ENCODE peak calls at places on chromosome 13, in six cellular contexts. T is GM12878, B is H1, U is K562, J is HepG2, X is GM12892. R is an unnamed sample.

GRCh38 chr13:75703768-75704167 is 67.6 kb downstream of the LMO7 start:
- DNase-seq in T (no peak), B (no peak), U (no peak), J (no peak), X (no peak), R (no peak)

GRCh38 chr13:100131863-100132574 is 43.1 kb downstream of the PCCA start:
- DNase-seq in T (no peak), B (no peak), U (peak), J (peak), X (no peak), R (no peak)

GRCh38 chr13:28796938-28797257 is 23.2 kb upstream of the MTUS2 start:
- DNase-seq in T (no peak), B (no peak), U (no peak), J (no peak), X (no peak), R (no peak)

GRCh38 chr13:112744306-112745021 is 54.6 kb downstream of the ATP11A start:
- DNase-seq in T (no peak), B (no peak), U (no peak), J (no peak), X (no peak), R (no peak)

GRCh38 chr13:95541911-95542484 is 10.5 kb upstream of the CLDN10 start:
- DNase-seq in T (no peak), B (no peak), U (no peak), J (no peak), X (no peak), R (no peak)

GRCh38 chr13:36344886-36345437 is 1.2 kb downstream of the SPART start:
- DNase-seq in T (no peak), B (no peak), U (no peak), J (no peak), X (no peak), R (no peak)

GRCh38 chr13:113889467-113889866 is 25.6 kb upstream of the GAS6 start:
- DNase-seq in T (no peak), B (no peak), U (no peak), J (no peak), X (no peak), R (no peak)

GRCh38 chr13:53775807-53776206 is 747.2 kb downstream of the OLFM4 start:
- DNase-seq in T (no peak), B (no peak), U (no peak), J (no peak), X (no peak), R (no peak)

GRCh38 chr13:73096173-73097117 is 37.6 kb downstream of the KLF5 start:
- DNase-seq in T (no peak), B (no peak), U (peak), J (peak), X (no peak), R (no peak)

GRCh38 chr13:86399572-86399971 is 600.4 kb upstream of the SLITRK6 start:
- DNase-seq in T (no peak), B (no peak), U (no peak), J (no peak), X (no peak), R (no peak)

GRCh38 chr13:26628706-26629105 is 71.2 kb downstream of the WASF3 start:
- DNase-seq in T (no peak), B (no peak), U (no peak), J (peak), X (no peak), R (no peak)

GRCh38 chr13:113923376-113924063 is 50.4 kb downstream of the C13orf46 start:
- DNase-seq in T (no peak), B (no peak), U (no peak), J (no peak), X (no peak), R (no peak)

GRCh38 chr13:61029064-61029463 is 386.6 kb downstream of the PCDH20 start:
- DNase-seq in T (no peak), B (no peak), U (no peak), J (no peak), X (no peak), R (no peak)

GRCh38 chr13:46104868-46105267 is at the start of gene CPB2:
- DNase-seq in T (no peak), B (no peak), U (no peak), J (peak), X (no peak), R (no peak)

GRCh38 chr13:28412981-28413380 is 81.9 kb downstream of the FLT1 start:
- DNase-seq in T (no peak), B (no peak), U (peak), J (no peak), X (no peak), R (no peak)

GRCh38 chr13:44932171-44932849 is 57.0 kb downstream of the NUFIP1 start:
- DNase-seq in T (no peak), B (no peak), U (no peak), J (no peak), X (no peak), R (no peak)

GRCh38 chr13:37621811-37622361 is 23.3 kb upstream of the POSTN start:
- DNase-seq in T (no peak), B (no peak), U (no peak), J (no peak), X (no peak), R (no peak)

GRCh38 chr13:113561417-113562084 is 23.0 kb upstream of the TFDP1 start:
- DNase-seq in T (no peak), B (no peak), U (no peak), J (no peak), X (no peak), R (no peak)

GRCh38 chr13:90185734-90186133 is 1161.8 kb upstream of the MIR17HG start:
- DNase-seq in T (no peak), B (no peak), U (no peak), J (no peak), X (no peak), R (no peak)

GRCh38 chr13:39602614-39603366 is at the start of gene LHFPL6:
- DNase-seq in T (no peak), B (peak), U (peak), J (peak), X (peak), R (peak)

GRCh38 chr13:102903659-102904407 is 58.0 kb downstream of the ERCC5 start:
- DNase-seq in T (no peak), B (no peak), U (peak), J (no peak), X (no peak), R (no peak)

GRCh38 chr13:95404141-95404882 is 103.1 kb upstream of the ABCC4 start:
- DNase-seq in T (peak), B (peak), U (peak), J (peak), X (peak), R (peak)

GRCh38 chr13:30804474-30804873 is 69.1 kb downstream of the ALOX5AP start:
- DNase-seq in T (no peak), B (no peak), U (no peak), J (no peak), X (no peak), R (no peak)

GRCh38 chr13:52851153-52851962 is 2.9 kb upstream of the PCDH8 start:
- DNase-seq in T (peak), B (no peak), U (no peak), J (peak), X (peak), R (peak)

GRCh38 chr13:49635599-49636433 is 7.5 kb downstream of the ARL11 start:
- DNase-seq in T (peak), B (peak), U (no peak), J (peak), X (no peak), R (no peak)

GRCh38 chr13:31093145-31093885 is 68.4 kb downstream of the HSPH1 start:
- DNase-seq in T (no peak), B (no peak), U (no peak), J (no peak), X (no peak), R (no peak)

GRCh38 chr13:33932765-33933406 is 114.9 kb downstream of the RFC3 start:
- DNase-seq in T (no peak), B (no peak), U (no peak), J (no peak), X (no peak), R (no peak)

GRCh38 chr13:33931397-33931987 is 113.5 kb downstream of the RFC3 start:
- DNase-seq in T (peak), B (no peak), U (peak), J (peak), X (no peak), R (no peak)

GRCh38 chr13:33925563-33925962 is 107.6 kb downstream of the RFC3 start:
- DNase-seq in T (no peak), B (no peak), U (no peak), J (no peak), X (no peak), R (no peak)

GRCh38 chr13:33927315-33927714 is 109.4 kb downstream of the RFC3 start:
- DNase-seq in T (no peak), B (no peak), U (no peak), J (no peak), X (no peak), R (no peak)
- TF ChIP-seq TAF1 in T (no peak), B (no peak), U (no peak), J (no peak), X (no peak), R (no peak)

GRCh38 chr13:80671773-80672172 is 330.8 kb upstream of the SPRY2 start:
- DNase-seq in T (no peak), B (no peak), U (no peak), J (no peak), X (no peak), R (no peak)

GRCh38 chr13:80680786-80681366 is 339.9 kb upstream of the SPRY2 start:
- DNase-seq in T (no peak), B (no peak), U (no peak), J (no peak), X (no peak), R (no peak)

GRCh38 chr13:80679423-80679822 is 338.5 kb upstream of the SPRY2 start:
- DNase-seq in T (no peak), B (no peak), U (no peak), J (no peak), X (no peak), R (no peak)

GRCh38 chr13:80677227-80677626 is 336.3 kb upstream of the SPRY2 start:
- DNase-seq in T (no peak), B (no peak), U (no peak), J (no peak), X (no peak), R (no peak)
- TF ChIP-seq POLR2A in T (no peak), B (no peak), U (no peak), J (no peak), X (no peak), R (no peak)

GRCh38 chr13:98641075-98641474 is 64.2 kb upstream of the STK24 start:
- DNase-seq in T (no peak), B (no peak), U (no peak), J (no peak), X (no peak), R (no peak)
- TF ChIP-seq POLR2AphosphoS5 in T (no peak), B (no peak), U (no peak), J (no peak), X (no peak), R (no peak)

GRCh38 chr13:76934671-76935070 is 13.6 kb upstream of the ACOD1 start:
- DNase-seq in T (no peak), B (no peak), U (no peak), J (no peak), X (no peak), R (no peak)
- TF ChIP-seq TAF1 in T (no peak), B (no peak), U (no peak), J (no peak), X (no peak), R (no peak)

GRCh38 chr13:97005631-97006262 is 11.5 kb upstream of the OXGR1 start:
- DNase-seq in T (no peak), B (no peak), U (no peak), J (no peak), X (no peak), R (no peak)
- TF ChIP-seq POLR2A in T (no peak), B (no peak), U (no peak), J (no peak), X (no peak), R (no peak)

GRCh38 chr13:34255695-34256094 is 437.7 kb downstream of the RFC3 start:
- DNase-seq in T (no peak), B (no peak), U (no peak), J (no peak), X (no peak), R (no peak)
- TF ChIP-seq POLR2AphosphoS5 in T (no peak), B (no peak), U (no peak), J (no peak), X (no peak), R (no peak)

DNA sequence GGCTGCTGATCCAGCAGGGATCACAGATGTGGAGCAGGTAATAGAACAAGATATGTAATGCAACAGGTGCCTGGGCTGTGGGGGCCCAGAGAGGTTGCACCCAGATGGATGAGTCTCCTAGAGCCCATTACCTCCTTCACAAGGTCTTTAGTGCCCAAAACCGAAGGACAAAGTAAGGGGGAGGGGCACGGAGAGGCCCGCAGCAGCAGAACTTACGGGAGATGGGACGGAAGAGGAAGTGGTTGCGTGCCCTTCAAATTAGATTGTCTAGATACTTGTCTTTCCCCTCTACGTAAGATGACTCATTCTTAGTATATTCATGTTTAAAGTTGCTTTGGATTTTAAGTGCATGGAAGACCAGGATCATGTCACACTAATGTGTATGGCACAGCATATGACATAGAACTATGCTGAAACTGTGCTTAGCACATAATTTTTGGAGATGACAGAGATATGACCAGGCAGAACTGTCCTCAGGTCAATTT is 5.7 kb upstream of the MRPS31 start:
- DNase-seq in T (no peak), B (no peak), U (no peak), J (no peak), X (no peak), R (no peak)
- TF ChIP-seq TAF1 in T (no peak), B (no peak), U (no peak), J (no peak), X (no peak), R (no peak)

GRCh38 chr13:23436680-23437079 is 3.2 kb upstream of the SACS start:
- DNase-seq in T (no peak), B (no peak), U (no peak), J (no peak), X (no peak), R (no peak)

GRCh38 chr13:23432589-23432988 is 913 bp downstream of the SACS start:
- DNase-seq in T (no peak), B (no peak), U (no peak), J (no peak), X (no peak), R (no peak)

GRCh38 chr13:23434431-23434830 is 929 bp upstream of the SACS start:
- DNase-seq in T (no peak), B (no peak), U (no peak), J (no peak), X (no peak), R (no peak)

GRCh38 chr13:23430664-23431063 is 2.8 kb downstream of the SACS start:
- DNase-seq in T (no peak), B (no peak), U (no peak), J (no peak), X (no peak), R (no peak)

GRCh38 chr13:23433171-23434153 is at the start of gene SACS:
- DNase-seq in T (no peak), B (peak), U (no peak), J (no peak), X (no peak), R (no peak)
- TF ChIP-seq POLR2A in T (no peak), B (peak), U (no peak), J (no peak), X (no peak), R (no peak)

GRCh38 chr13:51451134-51451466 is 1.7 kb downstream of the INTS6 start:
- DNase-seq in T (no peak), B (no peak), U (no peak), J (no peak), X (no peak), R (no peak)

GRCh38 chr13:51453959-51454703 is 1.3 kb upstream of the INTS6 start:
- DNase-seq in T (no peak), B (no peak), U (peak), J (no peak), X (no peak), R (no peak)

GRCh38 chr13:51452391-51453307 is at the start of gene INTS6:
- DNase-seq in T (peak), B (peak), U (peak), J (peak), X (peak), R (peak)

GRCh38 chr13:51453308-51453958 is 597 bp upstream of the INTS6 start:
- DNase-seq in T (peak), B (no peak), U (peak), J (peak), X (peak), R (peak)

DNA sequence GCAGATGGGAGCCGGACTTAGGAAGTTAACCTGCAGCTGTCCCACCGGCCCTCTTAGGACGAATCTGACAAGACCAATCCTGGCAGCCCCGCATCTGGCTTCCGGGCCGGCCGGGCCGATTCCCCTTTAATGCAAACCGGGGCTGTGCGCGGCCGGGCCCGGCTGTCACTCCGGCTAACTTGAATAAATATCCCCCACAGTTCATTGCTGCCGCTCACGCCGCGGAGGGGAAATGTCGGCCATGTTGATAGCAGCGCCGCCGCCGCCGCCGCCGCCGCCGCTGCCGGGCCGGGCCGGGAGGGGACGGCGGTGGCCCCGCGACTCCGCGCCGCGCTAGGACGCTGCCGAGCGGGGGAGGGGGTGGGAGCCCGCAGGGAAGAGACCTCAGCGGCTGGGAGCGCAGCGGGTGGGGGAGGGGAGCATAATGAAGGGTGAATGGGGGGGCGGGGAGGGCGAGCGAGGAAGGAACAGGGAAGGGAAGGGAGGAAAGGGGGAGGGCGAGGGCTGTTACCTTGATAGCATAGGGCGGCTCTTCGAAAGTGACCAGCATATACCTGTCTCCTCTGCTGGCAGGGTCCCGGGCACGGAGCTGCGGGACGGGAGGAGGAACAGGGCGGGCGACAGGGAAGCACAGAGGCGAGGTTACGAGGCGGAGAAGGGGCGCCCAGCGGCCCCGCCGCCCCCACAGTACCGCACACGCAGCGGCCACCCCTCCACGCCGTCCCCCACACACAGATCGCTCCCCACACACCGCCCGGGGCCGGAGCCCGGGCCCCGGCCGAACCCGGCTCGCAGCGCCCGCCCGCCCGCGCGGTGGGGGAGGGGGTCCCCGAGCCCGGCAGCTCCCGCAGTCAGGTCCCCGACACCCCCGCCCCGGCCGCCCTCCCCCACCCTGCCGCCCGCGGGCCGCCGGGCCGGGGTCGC is 1.1 kb downstream of the INTS6 start:
- DNase-seq in T (no peak), B (peak), U (peak), J (peak), X (peak), R (no peak)
- TF ChIP-seq POLR2AphosphoS5 in T (no peak), B (no peak), U (no peak), J (no peak), X (peak), R (peak)

DNA sequence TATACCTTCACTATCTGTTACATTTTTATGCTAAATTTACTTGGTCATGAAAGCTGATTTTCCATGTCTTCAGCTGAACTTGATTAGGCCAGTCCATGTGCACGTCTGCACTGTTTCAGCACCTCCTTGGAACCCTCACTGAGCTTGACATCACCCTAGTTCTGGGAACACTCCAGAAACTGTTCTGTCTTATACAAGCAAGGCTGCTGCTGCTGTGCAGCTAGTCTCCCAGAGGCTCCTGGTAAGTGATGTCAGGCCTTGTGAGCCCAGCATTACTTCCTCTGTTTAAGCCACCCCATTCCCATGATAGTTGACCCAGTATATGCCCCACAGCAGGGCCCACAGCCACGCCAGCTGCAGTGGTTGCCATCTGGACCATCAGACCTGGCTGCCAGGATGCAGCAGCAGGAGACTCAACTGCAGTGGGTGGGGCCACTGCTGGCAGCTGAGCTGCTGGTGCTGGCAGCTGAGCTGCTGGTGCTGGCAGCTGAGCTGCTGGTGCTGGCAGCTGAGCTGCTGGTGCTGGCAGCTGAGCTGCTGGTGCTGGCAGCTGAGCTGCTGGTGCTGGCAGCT is 90.5 kb upstream of the AKAP11 start:
- DNase-seq in T (no peak), B (no peak), U (no peak), J (no peak), X (no peak), R (no peak)
- TF ChIP-seq TAF1 in T (no peak), B (no peak), U (no peak), J (no peak), X (no peak), R (no peak)